ENCODE peak calls at places on chromosomes 3 and 15, in seven cellular contexts. O is Panc1, E is neuronal stem cell, D is pancreas, K is stomach, U is body of pancreas, B is SJCRH30. S is an unnamed sample. For H3K4me1, the result is how much of the 10 kb centered on the place peaks cover.

GRCh38 chr15:59687831-59688230 is 1.3 kb downstream of the BNIP2 start:
- DNase-seq in O (no peak), B (no peak), E (no peak), D (no peak), K (no peak), U (no peak), S (no peak)

GRCh38 chr3:169106662-169107061 is 556.9 kb downstream of the MECOM start:
- DNase-seq in B (no peak), D (no peak), U (no peak), K (no peak), E (no peak), O (no peak), S (no peak)

GRCh38 chr3:156641261-156641975 is 33.0 kb upstream of the TIPARP start:
- DNase-seq in K (no peak), E (no peak), U (no peak), D (no peak), O (no peak), B (no peak), S (no peak)

GRCh38 chr3:134607054-134608022 is 43.5 kb downstream of the KY start:
- DNase-seq in O (no peak), K (no peak), E (no peak), B (no peak), D (no peak), U (no peak), S (no peak)

GRCh38 chr3:187183210-187183862 is 13.9 kb upstream of the RTP1 start:
- DNase-seq in O (no peak), B (peak), K (no peak), D (no peak), U (no peak), E (no peak), S (no peak)

GRCh38 chr3:110327870-110328269 is 743.7 kb upstream of the NECTIN3 start:
- DNase-seq in E (no peak), U (no peak), B (no peak), D (no peak), O (no peak), K (no peak), S (no peak)

GRCh38 chr3:18027161-18027939 is 284.9 kb upstream of the TBC1D5 start:
- DNase-seq in E (no peak), D (no peak), B (peak), O (no peak), K (no peak), U (no peak), S (no peak)

GRCh38 chr3:29746163-29746562 is 465.3 kb downstream of the RBMS3 start:
- DNase-seq in O (no peak), D (no peak), U (no peak), E (no peak), K (no peak), B (no peak), S (no peak)

GRCh38 chr15:43213466-43213865 is 7.4 kb downstream of the EPB42 start:
- DNase-seq in B (no peak), D (no peak), E (no peak), K (no peak), O (no peak), U (no peak), S (no peak)

GRCh38 chr3:141878326-141878725 is 1.9 kb downstream of the ATP1B3 start:
- DNase-seq in B (peak), K (no peak), O (no peak), U (no peak), E (no peak), D (no peak), S (no peak)

GRCh38 chr3:194286747-194287146 is 64.4 kb downstream of the CPN2 start:
- DNase-seq in U (no peak), B (no peak), O (no peak), D (no peak), E (peak), K (no peak), S (no peak)

GRCh38 chr3:108036401-108036800 is 54.4 kb downstream of the CD47 start:
- DNase-seq in K (no peak), U (no peak), O (no peak), E (no peak), B (no peak), D (no peak), S (no peak)

GRCh38 chr3:42097166-42097946 is 6.2 kb downstream of the TRAK1 start:
- DNase-seq in B (no peak), U (no peak), K (no peak), D (no peak), O (no peak), E (no peak), S (no peak)
- H3K4me1 ChIP-seq in B (under half), U (under half), K (half or more), D (under half), O (under half), E (under half), S (under half)

DNA sequence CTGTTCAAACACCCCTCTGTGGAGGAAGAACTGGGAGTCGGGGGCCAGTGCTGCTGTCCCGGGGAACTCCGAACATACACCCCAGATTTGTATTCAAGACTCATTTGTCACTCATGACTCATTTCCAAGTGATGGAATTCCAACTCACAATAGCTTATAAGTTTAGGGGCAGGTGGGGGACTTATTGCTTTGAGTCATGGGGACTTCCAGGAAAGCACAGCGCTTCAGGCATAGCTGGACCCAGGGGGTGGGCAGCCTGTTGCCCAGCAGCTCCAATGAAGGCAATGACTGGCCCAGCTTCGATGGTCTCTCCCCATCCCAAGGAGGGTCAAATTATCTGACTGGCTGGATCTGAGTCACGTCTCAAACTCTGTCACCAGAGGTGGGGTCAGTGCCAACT is 72.4 kb downstream of the TM2D3 start:
- DNase-seq in K (no peak), U (no peak), O (no peak), D (no peak), E (no peak), B (peak), S (no peak)
- H3K4me3 ChIP-seq in K (no peak), U (no peak), O (no peak), D (no peak), E (no peak), B (no peak), S (no peak)

GRCh38 chr15:93063796-93064690 is 25.0 kb downstream of the RGMA start:
- DNase-seq in E (no peak), U (no peak), D (no peak), K (no peak), B (no peak), O (no peak), S (no peak)
- H3K4me1 ChIP-seq in E (half or more), U (under half), D (under half), K (half or more), B (under half), O (under half), S (under half)

GRCh38 chr3:121995190-121996137 is 26.6 kb downstream of the ILDR1 start:
- DNase-seq in U (peak), O (peak), D (peak), E (peak), K (peak), B (peak), S (peak)
- H3K4me3 ChIP-seq in U (no peak), O (no peak), D (no peak), E (no peak), K (no peak), B (no peak), S (no peak)

DNA sequence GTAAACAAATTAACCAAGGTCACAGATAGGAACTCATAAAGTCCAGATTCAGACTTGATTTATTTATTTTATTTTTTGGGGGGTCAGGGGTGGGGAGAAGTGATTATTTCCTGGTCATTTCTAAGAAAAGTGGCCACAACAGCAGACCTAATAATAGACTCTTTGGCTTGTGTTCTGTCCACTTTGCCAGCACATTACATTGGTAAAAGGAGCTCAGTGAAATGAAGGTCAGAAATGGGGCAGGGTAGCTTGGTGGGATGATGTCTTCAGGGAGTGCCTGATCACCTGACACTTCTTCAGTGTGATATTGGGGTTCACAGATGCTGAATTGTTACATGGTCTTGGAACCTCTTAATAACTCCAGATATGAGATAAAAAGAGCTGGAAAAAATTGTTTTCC is 10.1 kb downstream of the VPS8 start:
- DNase-seq in O (no peak), D (no peak), B (no peak), E (no peak), K (no peak), U (no peak), S (no peak)
- H3K4me1 ChIP-seq in O (under half), D (under half), B (under half), E (under half), K (under half), U (under half), S (under half)

GRCh38 chr15:100373942-100374341 is 32.2 kb upstream of the ADAMTS17 start:
- DNase-seq in E (no peak), U (no peak), D (no peak), K (no peak), B (no peak), O (no peak), S (no peak)

GRCh38 chr15:100373037-100373896 is 31.5 kb upstream of the ADAMTS17 start:
- DNase-seq in B (no peak), O (no peak), E (no peak), U (no peak), D (peak), K (no peak), S (no peak)

GRCh38 chr15:100372695-100373036 is 30.9 kb upstream of the ADAMTS17 start:
- DNase-seq in D (no peak), E (no peak), K (no peak), O (no peak), U (peak), B (no peak), S (no peak)
- H3K4me3 ChIP-seq in D (no peak), E (no peak), K (peak), O (no peak), U (no peak), B (no peak), S (peak)

DNA sequence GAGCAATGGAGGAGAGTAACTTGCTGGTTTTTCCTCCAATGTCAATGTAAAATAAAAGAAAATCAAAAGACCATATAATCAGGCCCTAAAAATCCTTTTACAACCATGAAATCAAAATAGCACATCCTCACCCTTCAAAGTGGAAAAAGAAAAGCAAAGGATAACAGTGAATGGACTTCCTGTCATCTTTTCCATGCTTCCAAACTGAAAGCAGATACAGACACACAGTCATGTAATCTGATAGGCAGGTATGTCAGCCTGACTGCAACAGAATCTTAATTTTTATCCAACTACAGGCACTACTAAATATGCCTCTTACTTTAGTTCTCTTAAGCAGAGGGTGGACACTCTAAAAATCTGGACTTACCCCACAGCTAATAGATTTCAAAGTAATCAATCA is 27.8 kb upstream of the IGDCC4 start:
- DNase-seq in O (no peak), E (no peak), U (no peak), B (no peak), K (no peak), D (no peak), S (no peak)
- H3K4me1 ChIP-seq in O (under half), E (under half), U (under half), B (under half), K (under half), D (under half), S (under half)

GRCh38 chr15:83685864-83686263 is 31.9 kb downstream of the ADAMTSL3 start:
- DNase-seq in B (no peak), E (no peak), K (no peak), U (no peak), D (no peak), O (no peak), S (no peak)
- H3K4me3 ChIP-seq in B (no peak), E (no peak), K (no peak), U (no peak), D (no peak), O (no peak), S (no peak)

GRCh38 chr3:52213005-52213404 is 12.4 kb downstream of the TLR9 start:
- DNase-seq in B (no peak), E (no peak), K (no peak), U (no peak), D (no peak), O (no peak), S (no peak)

GRCh38 chr3:52215351-52215750 is 10.1 kb downstream of the TLR9 start:
- DNase-seq in D (no peak), O (no peak), B (no peak), E (no peak), K (no peak), U (no peak), S (no peak)

GRCh38 chr3:52216585-52217408 is 8.6 kb downstream of the TLR9 start:
- DNase-seq in K (peak), O (peak), D (peak), U (peak), B (peak), E (no peak), S (no peak)

GRCh38 chr3:52211268-52211891 is 13.4 kb downstream of the ALAS1 start:
- DNase-seq in E (no peak), O (no peak), B (no peak), D (no peak), U (no peak), K (no peak), S (no peak)

DNA sequence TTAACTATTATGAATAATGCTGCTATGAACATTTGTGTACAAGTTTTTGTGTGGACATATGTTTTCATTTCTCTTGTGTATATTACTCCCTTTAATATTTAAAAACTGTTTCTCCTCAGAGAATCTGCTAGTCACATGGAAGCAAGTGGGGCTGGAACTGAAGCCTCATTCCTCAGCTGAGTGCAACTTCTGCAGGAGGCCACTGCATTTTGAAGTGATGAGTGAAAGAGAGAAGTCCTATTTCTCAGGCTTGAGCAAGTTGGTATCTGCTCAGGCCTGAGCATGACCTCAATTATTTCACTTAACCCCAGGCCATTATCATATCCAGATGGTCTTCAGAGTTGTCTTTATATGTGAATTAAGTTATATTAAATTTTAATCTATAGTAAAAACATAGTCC is 11.5 kb downstream of the TLR9 start:
- DNase-seq in K (no peak), E (no peak), D (no peak), O (no peak), B (no peak), U (no peak), S (no peak)
- H3K4me1 ChIP-seq in K (half or more), E (under half), D (under half), O (under half), B (under half), U (under half), S (under half)

S was measured in iPS DF 6.9.